ENCODE peak calls at places on chromosomes 4 and X, in five cellular contexts. One of them, this sample, is unnamed.
A peak's percentile ranks its signal among the peaks of the same experiment; 100 is the strongest.

GRCh38 chrX:155745792-155746191 is 133.0 kb upstream of the TMLHE start:
- DNase-seq in K562: peak; percentile 56
- DNase-seq in HepG2: peak; percentile 0
- DNase-seq in GM12891: no peak
- DNase-seq in GM12878: no peak
- DNase-seq in this sample: no peak

GRCh38 chrX:136310411-136310810 is 9.6 kb downstream of the ADGRG4 start:
- DNase-seq in GM12878: no peak
- DNase-seq in GM12891: no peak
- DNase-seq in HepG2: no peak
- DNase-seq in K562: peak; percentile 48
- DNase-seq in this sample: no peak

GRCh38 chr4:99783940-99784339 is 32.7 kb upstream of the DAPP1 start:
- DNase-seq in HepG2: no peak
- DNase-seq in GM12878: no peak
- DNase-seq in K562: no peak
- DNase-seq in GM12891: no peak
- DNase-seq in this sample: no peak

GRCh38 chr4:75686346-75686745 is 13.1 kb upstream of the G3BP2 start:
- DNase-seq in K562: no peak
- DNase-seq in GM12878: no peak
- DNase-seq in GM12891: no peak
- DNase-seq in HepG2: no peak
- DNase-seq in this sample: no peak

GRCh38 chr4:8267077-8267476 is 2.5 kb upstream of the HTRA3 start:
- DNase-seq in K562: peak; percentile 81
- DNase-seq in GM12891: peak; percentile 77
- DNase-seq in GM12878: no peak
- DNase-seq in HepG2: peak; percentile 52
- DNase-seq in this sample: peak; percentile 74

GRCh38 chrX:69988955-69989394 is 60.8 kb downstream of the AWAT2 start:
- DNase-seq in HepG2: no peak
- DNase-seq in GM12891: no peak
- DNase-seq in K562: no peak
- DNase-seq in GM12878: no peak
- DNase-seq in this sample: no peak

GRCh38 chr4:3013839-3014350 is 50.5 kb downstream of the GRK4 start:
- DNase-seq in K562: peak; percentile 60
- DNase-seq in GM12891: peak; percentile 41
- DNase-seq in HepG2: peak; percentile 23
- DNase-seq in GM12878: peak; percentile 46
- DNase-seq in this sample: no peak

GRCh38 chr4:101400096-101400495 is 52.8 kb upstream of the PPP3CA start:
- DNase-seq in GM12891: no peak
- DNase-seq in HepG2: no peak
- DNase-seq in K562: no peak
- DNase-seq in GM12878: no peak
- DNase-seq in this sample: no peak

GRCh38 chr4:99803702-99804101 is 12.9 kb upstream of the DAPP1 start:
- DNase-seq in K562: no peak
- DNase-seq in GM12878: no peak
- DNase-seq in HepG2: no peak
- DNase-seq in GM12891: no peak
- DNase-seq in this sample: no peak

GRCh38 chrX:30680618-30681017 is 27.4 kb downstream of the GK start:
- DNase-seq in HepG2: no peak
- DNase-seq in GM12891: no peak
- DNase-seq in K562: no peak
- DNase-seq in GM12878: no peak
- DNase-seq in this sample: no peak

GRCh38 chrX:13647709-13648212 is 5.2 kb upstream of the TCEANC start:
- DNase-seq in HepG2: peak; percentile 78
- DNase-seq in K562: peak; percentile 78
- DNase-seq in GM12891: no peak
- DNase-seq in GM12878: no peak
- DNase-seq in this sample: no peak
- TF ChIP-seq POLR2AphosphoS5 in HepG2: no peak
- TF ChIP-seq POLR2AphosphoS5 in K562: peak; percentile 94
- TF ChIP-seq POLR2AphosphoS5 in GM12891: no peak
- TF ChIP-seq POLR2AphosphoS5 in GM12878: no peak
- TF ChIP-seq POLR2AphosphoS5 in this sample: no peak

GRCh38 chr4:141763373-141763772 is 127.0 kb downstream of the IL15 start:
- DNase-seq in GM12878: no peak
- DNase-seq in GM12891: no peak
- DNase-seq in K562: no peak
- DNase-seq in HepG2: no peak
- DNase-seq in this sample: no peak
- TF ChIP-seq POLR2A in GM12878: no peak
- TF ChIP-seq POLR2A in GM12891: no peak
- TF ChIP-seq POLR2A in K562: no peak
- TF ChIP-seq POLR2A in HepG2: no peak
- TF ChIP-seq POLR2A in this sample: no peak

GRCh38 chr4:5895287-5895686 is 2.4 kb upstream of the CRMP1 start:
- DNase-seq in GM12878: no peak
- DNase-seq in HepG2: no peak
- DNase-seq in K562: no peak
- DNase-seq in GM12891: no peak
- DNase-seq in this sample: no peak
- TF ChIP-seq TAF1 in GM12878: no peak
- TF ChIP-seq TAF1 in HepG2: no peak
- TF ChIP-seq TAF1 in K562: no peak
- TF ChIP-seq TAF1 in GM12891: no peak
- TF ChIP-seq TAF1 in this sample: no peak

DNA sequence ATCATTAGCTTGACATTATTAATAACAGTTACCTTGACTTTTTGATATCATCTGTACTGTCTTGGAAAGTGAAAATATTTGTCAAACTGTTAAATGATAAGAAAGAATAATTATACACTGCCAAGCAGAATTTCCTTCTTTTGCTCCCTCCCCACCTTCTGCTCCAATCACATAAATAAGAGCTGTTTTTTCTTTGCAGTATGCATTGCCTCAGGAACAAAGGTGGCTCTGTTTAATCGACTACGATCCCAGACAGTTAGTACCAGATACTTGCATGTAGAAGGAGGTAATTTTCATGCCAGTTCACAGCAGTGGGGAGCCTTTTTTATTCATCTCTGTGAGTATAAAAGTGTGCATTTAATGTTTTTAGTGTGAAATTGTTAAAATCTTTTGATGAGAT is 66.1 kb downstream of the CCKAR start:
- DNase-seq in HepG2: no peak
- DNase-seq in K562: no peak
- DNase-seq in GM12878: no peak
- DNase-seq in GM12891: no peak
- DNase-seq in this sample: no peak
- TF ChIP-seq POLR2AphosphoS5 in HepG2: no peak
- TF ChIP-seq POLR2AphosphoS5 in K562: no peak
- TF ChIP-seq POLR2AphosphoS5 in GM12878: no peak
- TF ChIP-seq POLR2AphosphoS5 in GM12891: no peak
- TF ChIP-seq POLR2AphosphoS5 in this sample: no peak

GRCh38 chr4:186740822-186741221 is 17.2 kb upstream of the FAT1 start:
- DNase-seq in K562: no peak
- DNase-seq in GM12878: no peak
- DNase-seq in HepG2: no peak
- DNase-seq in GM12891: no peak
- DNase-seq in this sample: no peak

GRCh38 chr4:186738421-186738820 is 14.8 kb upstream of the FAT1 start:
- DNase-seq in GM12891: no peak
- DNase-seq in HepG2: no peak
- DNase-seq in GM12878: no peak
- DNase-seq in K562: no peak
- DNase-seq in this sample: no peak

GRCh38 chr4:186737427-186737826 is 13.8 kb upstream of the FAT1 start:
- DNase-seq in GM12878: no peak
- DNase-seq in HepG2: no peak
- DNase-seq in K562: no peak
- DNase-seq in GM12891: no peak
- DNase-seq in this sample: no peak

GRCh38 chr4:186739317-186739716 is 15.7 kb upstream of the FAT1 start:
- DNase-seq in K562: no peak
- DNase-seq in GM12878: no peak
- DNase-seq in GM12891: no peak
- DNase-seq in HepG2: no peak
- DNase-seq in this sample: no peak

DNA sequence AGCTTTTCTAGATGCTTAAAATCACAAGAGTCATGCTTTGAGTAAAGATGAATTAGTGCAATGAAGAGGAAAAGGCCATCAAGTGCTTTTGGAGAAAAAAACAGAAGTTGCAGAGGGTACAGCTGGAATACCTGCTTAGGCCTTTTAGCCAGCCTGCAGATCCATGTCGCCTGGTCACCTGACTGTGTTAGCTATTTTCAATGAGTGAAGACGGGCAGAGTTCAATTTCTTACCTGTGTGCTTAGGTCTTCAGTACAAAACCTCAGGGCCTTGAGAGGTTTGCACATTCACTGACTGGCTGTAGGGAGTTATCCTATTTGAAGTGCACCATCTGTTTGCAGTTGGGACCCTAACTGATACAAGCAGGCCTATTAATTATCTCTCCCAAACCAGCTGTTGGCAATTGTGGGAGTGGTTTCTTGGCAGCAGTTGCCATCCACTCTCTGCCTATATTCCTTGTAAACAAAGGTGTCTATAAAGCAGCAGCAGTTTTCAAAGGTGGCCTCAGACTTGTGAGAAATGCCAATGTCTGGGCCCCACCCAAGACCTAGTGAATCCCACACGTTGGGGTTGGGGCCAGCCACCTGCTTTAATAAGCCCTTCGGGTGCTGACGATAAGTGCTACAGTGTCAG is 16.3 kb upstream of the FAT1 start:
- DNase-seq in HepG2: no peak
- DNase-seq in GM12878: no peak
- DNase-seq in GM12891: no peak
- DNase-seq in K562: peak; percentile 22
- DNase-seq in this sample: no peak
- TF ChIP-seq POLR2A in HepG2: no peak
- TF ChIP-seq POLR2A in GM12878: no peak
- TF ChIP-seq POLR2A in GM12891: no peak
- TF ChIP-seq POLR2A in K562: no peak
- TF ChIP-seq POLR2A in this sample: no peak

GRCh38 chrX:134747006-134747405 is 88.7 kb upstream of the PLAC1 start:
- DNase-seq in GM12878: no peak
- DNase-seq in HepG2: no peak
- DNase-seq in GM12891: no peak
- DNase-seq in K562: no peak
- DNase-seq in this sample: no peak

GRCh38 chrX:134745636-134746378 is 87.5 kb upstream of the PLAC1 start:
- DNase-seq in K562: no peak
- DNase-seq in GM12878: no peak
- DNase-seq in HepG2: no peak
- DNase-seq in GM12891: no peak
- DNase-seq in this sample: no peak

GRCh38 chrX:134743121-134743520 is 84.8 kb upstream of the PLAC1 start:
- DNase-seq in GM12891: no peak
- DNase-seq in GM12878: no peak
- DNase-seq in K562: no peak
- DNase-seq in HepG2: no peak
- DNase-seq in this sample: no peak

GRCh38 chrX:134749651-134750450 is 91.6 kb upstream of the PLAC1 start:
- DNase-seq in HepG2: no peak
- DNase-seq in K562: no peak
- DNase-seq in GM12878: no peak
- DNase-seq in GM12891: no peak
- DNase-seq in this sample: no peak

GRCh38 chrX:134746379-134746723 is 88.1 kb upstream of the PLAC1 start:
- DNase-seq in HepG2: no peak
- DNase-seq in GM12878: no peak
- DNase-seq in GM12891: no peak
- DNase-seq in K562: no peak
- DNase-seq in this sample: no peak
- TF ChIP-seq TAF1 in HepG2: no peak
- TF ChIP-seq TAF1 in GM12878: no peak
- TF ChIP-seq TAF1 in GM12891: no peak
- TF ChIP-seq TAF1 in K562: no peak
- TF ChIP-seq TAF1 in this sample: no peak